ENCODE peak calls at places on chromosomes 6 and 20, in ten cellular contexts. O, F, N, Y, V, Z, W, U, B and P are unnamed samples.
A peak's percentile ranks its signal among the peaks of the same experiment; 100 is the strongest.

GRCh38 chr6:41626917-41627316 is 11.4 kb upstream of the MDFI start:
- DNase-seq in Z (no peak), O (no peak), N (no peak), F (no peak), Y (peak; percentile 15), U (no peak), V (no peak), W (peak; percentile 12), B (no peak), P (no peak)

GRCh38 chr6:127464881-127465459 is 5.8 kb upstream of the KIAA0408 start:
- DNase-seq in Z (no peak), O (peak; percentile 67), V (peak; percentile 77), W (peak; percentile 66), B (no peak), F (peak; percentile 54), N (peak; percentile 55), U (peak; percentile 69), Y (peak; percentile 73), P (peak; percentile 74)

GRCh38 chr6:28741363-28741762 is 182.4 kb downstream of the TRIM27 start:
- DNase-seq in F (no peak), O (no peak), W (no peak), B (no peak), U (no peak), Z (no peak), V (no peak), N (no peak), Y (no peak), P (no peak)

GRCh38 chr6:135002229-135002844 is 52.3 kb downstream of the HBS1L start:
- DNase-seq in V (peak; percentile 23), U (no peak), N (no peak), O (peak; percentile 29), F (peak; percentile 12), W (no peak), Y (no peak), B (no peak), Z (no peak), P (peak; percentile 22)

GRCh38 chr6:11044712-11045167 is 635 bp upstream of the ELOVL2 start:
- DNase-seq in Z (no peak), O (no peak), V (no peak), F (no peak), Y (no peak), W (no peak), B (no peak), U (no peak), N (no peak), P (no peak)

GRCh38 chr6:125444234-125444949 is 142.6 kb upstream of the HDDC2 start:
- DNase-seq in W (no peak), Y (peak; percentile 56), B (no peak), F (no peak), N (no peak), O (peak; percentile 32), V (no peak), Z (no peak), U (peak; percentile 82), P (peak; percentile 40)

GRCh38 chr6:119426619-119427018 is 77.1 kb upstream of the MAN1A1 start:
- DNase-seq in U (no peak), Z (no peak), O (peak; percentile 26), F (no peak), N (no peak), B (no peak), W (no peak), Y (no peak), V (no peak), P (peak; percentile 10)

GRCh38 chr6:41538556-41539182 is 7.5 kb upstream of the FOXP4 start:
- DNase-seq in B (no peak), O (peak; percentile 86), F (no peak), N (no peak), W (no peak), Z (peak; percentile 88), Y (no peak), U (no peak), V (no peak), P (no peak)

GRCh38 chr6:154474636-154475428 is 35.7 kb downstream of the CNKSR3 start:
- DNase-seq in B (peak; percentile 36), N (peak; percentile 43), Z (no peak), O (peak; percentile 56), W (no peak), F (no peak), U (no peak), Y (no peak), V (no peak), P (peak; percentile 81)

GRCh38 chr20:57710841-57711240 is 1.0 kb upstream of the PMEPA1 start:
- DNase-seq in Z (no peak), F (no peak), W (no peak), U (no peak), B (no peak), O (no peak), Y (no peak), N (no peak), V (no peak), P (no peak)
- H3K4me3 ChIP-seq in Z (no peak overlapping the region), F (no peak overlapping the region), W (peak overlapping the region; percentile 91), U (peak overlapping the region; percentile 82), B (peak overlapping the region; percentile 94), O (peak overlapping the region; percentile 75), Y (peak overlapping the region; percentile 95), N (peak overlapping the region; percentile 89), V (peak overlapping the region; percentile 67), P (peak overlapping the region; percentile 77)

DNA sequence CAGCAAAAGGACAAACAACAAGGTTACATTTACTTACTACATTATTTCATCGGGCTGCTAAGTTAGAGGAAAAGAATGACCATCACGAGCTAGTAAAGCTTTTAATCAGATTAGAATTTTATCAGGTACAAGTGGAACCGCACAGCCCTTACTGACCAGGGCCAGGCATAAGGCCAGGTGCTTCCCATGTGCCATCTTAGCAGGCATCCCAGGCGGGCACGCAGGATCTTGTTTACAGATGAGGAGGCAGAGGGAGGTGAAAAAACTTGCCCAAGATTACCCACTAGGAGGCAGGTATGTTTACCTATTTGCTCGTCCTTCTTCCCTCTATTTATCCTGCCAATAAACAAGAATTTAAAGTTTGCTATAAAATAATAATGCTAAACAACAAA is 10.7 kb downstream of the EZR start:
- DNase-seq in F (no peak), N (no peak), W (no peak), Z (no peak), V (no peak), B (no peak), O (no peak), Y (no peak), U (no peak), P (no peak)
- TF ChIP-seq CTCF in F (no peak), N (peak; percentile 10), W (no peak), Z (no peak), V (no peak), B (no peak), O (no peak), Y (no peak), U (no peak), P (no peak)

GRCh38 chr6:25278557-25278913 is 639 bp upstream of the CARMIL1 start:
- DNase-seq in V (peak; percentile 31), B (no peak), Z (no peak), N (no peak), O (no peak), U (no peak), Y (no peak), F (no peak), W (no peak), P (no peak)

GRCh38 chr6:25277401-25277800 is 1.8 kb upstream of the CARMIL1 start:
- DNase-seq in V (no peak), U (no peak), O (no peak), W (no peak), F (no peak), B (no peak), Z (no peak), N (no peak), Y (no peak), P (no peak)

GRCh38 chr6:25278914-25279747 is at the start of gene CARMIL1:
- DNase-seq in Y (peak; percentile 95), N (peak; percentile 94), F (peak; percentile 54), U (peak; percentile 75), Z (peak; percentile 43), W (peak; percentile 92), B (no peak), O (peak; percentile 76), V (peak; percentile 90), P (peak; percentile 77)

GRCh38 chr6:25279748-25280616 is 808 bp downstream of the CARMIL1 start:
- DNase-seq in U (peak; percentile 13), Y (peak; percentile 70), Z (no peak), W (peak; percentile 56), V (peak; percentile 50), O (no peak), F (peak; percentile 30), B (no peak), N (peak; percentile 41), P (no peak)

GRCh38 chr6:25277857-25278256 is 1.3 kb upstream of the CARMIL1 start:
- DNase-seq in F (no peak), Z (no peak), O (peak; percentile 39), B (no peak), U (no peak), W (no peak), N (no peak), Y (no peak), V (no peak), P (no peak)
- H3K4me3 ChIP-seq in F (peak overlapping the region; percentile 81), Z (no peak overlapping the region), O (no peak overlapping the region), B (peak overlapping the region; percentile 91), U (no peak overlapping the region), W (no peak overlapping the region), N (peak overlapping the region; percentile 96), Y (no peak overlapping the region), V (no peak overlapping the region), P (no peak overlapping the region)

GRCh38 chr6:151365233-151365632 is 26.1 kb downstream of the ZBTB2 start:
- DNase-seq in U (no peak), Y (no peak), F (no peak), B (no peak), Z (no peak), V (no peak), O (no peak), W (no peak), N (no peak), P (no peak)

GRCh38 chr6:151374024-151374423 is 17.3 kb downstream of the ZBTB2 start:
- DNase-seq in O (peak; percentile 48), B (no peak), W (no peak), N (peak; percentile 19), Y (no peak), V (no peak), U (peak; percentile 33), Z (peak; percentile 47), F (peak; percentile 31), P (no peak)

GRCh38 chr6:151375833-151376232 is 15.5 kb downstream of the ZBTB2 start:
- DNase-seq in O (no peak), Y (no peak), Z (no peak), V (no peak), N (no peak), F (no peak), B (no peak), W (no peak), U (no peak), P (no peak)

GRCh38 chr6:151372164-151372563 is 19.2 kb downstream of the ZBTB2 start:
- DNase-seq in O (peak; percentile 20), Y (no peak), Z (no peak), U (no peak), W (no peak), N (no peak), V (no peak), B (no peak), F (no peak), P (no peak)

DNA sequence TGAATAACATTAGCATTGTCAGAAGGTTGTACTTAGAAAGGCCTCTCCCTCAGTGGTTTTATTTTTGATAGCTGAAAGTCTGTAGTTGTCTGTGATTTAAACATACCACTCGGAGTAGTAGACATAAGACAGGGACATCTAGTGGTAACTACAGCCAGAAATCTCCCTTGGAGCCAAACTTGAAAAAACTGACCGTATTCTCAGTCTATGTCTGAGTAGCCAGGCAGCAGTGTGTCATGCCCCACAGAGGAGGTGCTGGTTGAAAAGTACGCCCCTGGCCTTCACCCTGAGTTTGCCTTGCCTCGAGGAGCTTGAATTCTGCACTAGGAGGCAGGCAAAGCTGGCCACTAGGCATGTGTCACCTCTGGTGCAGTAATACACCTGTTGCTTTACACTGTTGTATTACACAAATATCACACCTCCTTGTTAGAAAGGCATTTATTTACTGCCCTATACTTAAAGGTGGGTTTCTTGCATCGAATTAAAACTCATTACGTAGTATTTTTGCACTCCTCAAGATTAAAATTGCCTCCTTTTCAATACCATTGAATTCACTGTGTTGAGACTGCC is 20.8 kb downstream of the ZBTB2 start:
- DNase-seq in Z (no peak), V (peak; percentile 21), N (no peak), B (no peak), O (peak; percentile 28), U (no peak), Y (no peak), W (no peak), F (no peak), P (peak; percentile 52)
- TF ChIP-seq CTCF in Z (no peak), V (peak; percentile 37), N (no peak), B (no peak), O (peak; percentile 40), U (peak; percentile 21), Y (no peak), W (no peak), F (no peak), P (peak; percentile 54)